ENCODE peak calls at places on chromosome 3, in six cellular contexts. U is ecto neural progenitor cell; R is activated effector memory CD4-positive, alpha-beta T cell treated with anti-CD3 and anti-CD28 coated beads, Interleukin-2, amount 50 U/mL, for 16 hours; L is right cardiac atrium; P is left ventricle myocardium inferior; I is HS-5. K is an unnamed sample.
A peak's percentile ranks its signal among the peaks of the same experiment; 100 is the strongest.

GRCh38 chr3:187740446-187741399 is 4.5 kb downstream of the BCL6 start:
- DNase-seq in I (no peak), P (peak; percentile 79), L (peak; percentile 91), R (peak; percentile 91), U (peak; percentile 83), K (peak; percentile 92)

GRCh38 chr3:195098741-195099525 is 172.0 kb downstream of the XXYLT1 start:
- DNase-seq in U (no peak), R (no peak), P (no peak), I (no peak), L (no peak), K (no peak)

GRCh38 chr3:16090013-16090412 is 84.5 kb upstream of the GALNT15 start:
- DNase-seq in R (no peak), I (peak; percentile 96), L (no peak), U (no peak), P (no peak), K (peak; percentile 99)

GRCh38 chr3:55000546-55000945 is 72.7 kb upstream of the LRTM1 start:
- DNase-seq in I (peak; percentile 64), P (no peak), R (no peak), U (peak; percentile 47), L (no peak), K (peak; percentile 89)

GRCh38 chr3:52436500-52437106 is 8.3 kb downstream of the SEMA3G start:
- DNase-seq in L (peak; percentile 85), U (peak; percentile 39), P (peak; percentile 42), I (no peak), R (peak; percentile 59), K (peak; percentile 30)

GRCh38 chr3:172012775-172013174 is 26.6 kb upstream of the FNDC3B start:
- DNase-seq in U (no peak), R (no peak), I (no peak), P (no peak), L (no peak), K (no peak)

GRCh38 chr3:39327746-39328349 is 1.7 kb upstream of the CCR8 start:
- DNase-seq in I (no peak), R (peak; percentile 76), U (no peak), P (no peak), L (no peak), K (no peak)

GRCh38 chr3:119524931-119525662 is 26.8 kb downstream of the TIMMDC1 start:
- DNase-seq in U (no peak), R (no peak), P (no peak), I (no peak), L (no peak), K (peak; percentile 25)

GRCh38 chr3:53155763-53156162 is 5.2 kb upstream of the PRKCD start:
- DNase-seq in R (no peak), L (peak; percentile 48), U (no peak), P (no peak), I (no peak), K (no peak)

GRCh38 chr3:119305271-119305670 is 11.1 kb downstream of the ARHGAP31 start:
- DNase-seq in I (no peak), P (no peak), U (no peak), L (no peak), R (no peak), K (peak; percentile 57)

GRCh38 chr3:102715030-102715697 is 280.3 kb downstream of the ZPLD1 start:
- DNase-seq in U (no peak), R (no peak), P (no peak), L (no peak), I (peak; percentile 57), K (no peak)

GRCh38 chr3:106103383-106103782 is 234.6 kb upstream of the CBLB start:
- DNase-seq in R (no peak), P (no peak), U (no peak), I (no peak), L (no peak), K (no peak)

GRCh38 chr3:46293991-46294833 is 52.0 kb downstream of the CCR3 start:
- DNase-seq in I (no peak), P (no peak), R (peak; percentile 88), L (no peak), U (no peak), K (no peak)

GRCh38 chr3:123395235-123395634 is 53.7 kb downstream of the ADCY5 start:
- DNase-seq in P (no peak), L (peak; percentile 27), I (no peak), R (no peak), U (no peak), K (no peak)

K was measured in EH.